ENCODE peak calls at places on chromosomes 4 and X, in nine cellular contexts. G is lung, U is mesenchymal stem cell, P is neural progenitor cell, X is lower lobe of right lung, R is MM.1S, T is colonic mucosa, O is ovary, J is aorta. K is an unnamed sample. For H3K4me1, the result is how much of the 10 kb centered on the place peaks cover.

GRCh38 chr4:22471999-22472434 is 43.8 kb downstream of the ADGRA3 start:
- DNase-seq in G (no peak), U (peak), P (no peak), X (no peak), R (no peak), T (no peak), O (no peak), J (no peak), K (peak)

GRCh38 chrX:150731795-150732194 is 38.6 kb downstream of the MTMR1 start:
- DNase-seq in G (no peak), U (peak), P (no peak), X (no peak), R (no peak), T (no peak), O (no peak), J (no peak), K (peak)

GRCh38 chr4:108036252-108036651 is 46.6 kb downstream of the HADH start:
- DNase-seq in G (no peak), U (no peak), P (no peak), X (no peak), R (peak), T (no peak), O (no peak), J (no peak), K (no peak)

GRCh38 chr4:148776944-148777343 is 334.7 kb upstream of the NR3C2 start:
- DNase-seq in G (no peak), U (no peak), P (no peak), X (no peak), R (no peak), T (no peak), O (no peak), J (no peak), K (no peak)

GRCh38 chr4:181957088-181957487 is 286.1 kb upstream of the TENM3 start:
- DNase-seq in G (no peak), U (peak), P (no peak), X (no peak), R (no peak), T (no peak), O (no peak), J (no peak), K (no peak)

GRCh38 chr4:123616970-123617392 is 220.4 kb downstream of the SPRY1 start:
- DNase-seq in G (peak), U (peak), P (peak), X (peak), R (no peak), T (peak), O (peak), J (no peak), K (no peak)

GRCh38 chrX:368811-369562 is 17.7 kb downstream of the PPP2R3B start:
- DNase-seq in G (no peak), U (peak), P (peak), X (no peak), R (no peak), T (no peak), O (no peak), J (no peak), K (no peak)

GRCh38 chrX:54950730-54951375 is 30.2 kb downstream of the TRO start:
- DNase-seq in G (no peak), U (no peak), P (no peak), X (no peak), R (no peak), T (no peak), O (no peak), J (no peak), K (no peak)

GRCh38 chr4:41719417-41719816 is 29.1 kb downstream of the PHOX2B start:
- DNase-seq in G (no peak), U (peak), P (no peak), X (no peak), R (no peak), T (no peak), O (no peak), J (no peak), K (peak)

GRCh38 chr4:88458091-88458740 is 1.3 kb downstream of the HERC5 start:
- DNase-seq in G (no peak), U (no peak), P (no peak), X (no peak), R (no peak), T (no peak), O (no peak), J (no peak), K (no peak)

GRCh38 chrX:40073439-40074054 is 24.2 kb downstream of the BCOR start:
- DNase-seq in G (no peak), U (no peak), P (no peak), X (no peak), R (no peak), T (no peak), O (no peak), J (peak), K (no peak)

GRCh38 chr4:11698846-11699590 is 270.3 kb upstream of the HS3ST1 start:
- DNase-seq in G (no peak), U (peak), P (no peak), X (no peak), R (no peak), T (no peak), O (no peak), J (no peak), K (peak)

GRCh38 chrX:83339724-83340123 is 168.4 kb upstream of the POU3F4 start:
- DNase-seq in G (no peak), U (no peak), P (no peak), X (no peak), R (no peak), T (no peak), O (no peak), J (no peak), K (no peak)

GRCh38 chr4:184448828-184449227 is 25.5 kb downstream of the IRF2 start:
- DNase-seq in G (peak), U (peak), P (peak), X (peak), R (peak), T (no peak), O (peak), J (no peak), K (no peak)

GRCh38 chr4:149343614-149344013 is 472.0 kb downstream of the IQCM start:
- DNase-seq in G (no peak), U (no peak), P (no peak), X (no peak), R (no peak), T (no peak), O (no peak), J (no peak), K (peak)

GRCh38 chr4:107737470-107737869 is 17.4 kb upstream of the PAPSS1 start:
- DNase-seq in G (no peak), U (no peak), P (no peak), X (no peak), R (no peak), T (no peak), O (no peak), J (no peak), K (no peak)

GRCh38 chr4:150078041-150078995 is at the start of gene DCLK2:
- DNase-seq in G (peak), U (peak), P (peak), X (peak), R (peak), T (peak), O (peak), J (peak), K (no peak)

GRCh38 chr4:132383571-132384199 is 765.4 kb upstream of the PCDH10 start:
- DNase-seq in G (no peak), U (peak), P (no peak), X (no peak), R (no peak), T (no peak), O (no peak), J (no peak), K (peak)
- H3K27ac ChIP-seq in G (no peak), U (no peak), P (no peak), X (no peak), R (no peak), T (no peak), O (no peak), J (no peak), K (no peak)

GRCh38 chrX:30589146-30589888 is 11.8 kb upstream of the TASL start:
- DNase-seq in G (no peak), U (no peak), P (no peak), X (no peak), R (no peak), T (no peak), O (no peak), J (no peak), K (no peak)
- H3K4me1 ChIP-seq in G (under half), U (under half), P (under half), X (under half), R (under half), T (under half), O (under half), J (under half), K (under half)

GRCh38 chr4:6271206-6271605 is 1.6 kb downstream of the WFS1 start:
- DNase-seq in G (no peak), U (no peak), P (no peak), X (no peak), R (no peak), T (no peak), O (no peak), J (no peak), K (no peak)
- H3K27ac ChIP-seq in G (peak), U (peak), P (no peak), X (peak), R (no peak), T (no peak), O (peak), J (peak), K (no peak)

GRCh38 chrX:42943051-42943450 is 165.1 kb upstream of the PPP1R2C start:
- DNase-seq in G (no peak), U (no peak), P (no peak), X (no peak), R (peak), T (no peak), O (no peak), J (no peak), K (no peak)
- H3K4me1 ChIP-seq in G (under half), U (under half), P (under half), X (under half), R (half or more), T (under half), O (under half), J (under half), K (under half)

DNA sequence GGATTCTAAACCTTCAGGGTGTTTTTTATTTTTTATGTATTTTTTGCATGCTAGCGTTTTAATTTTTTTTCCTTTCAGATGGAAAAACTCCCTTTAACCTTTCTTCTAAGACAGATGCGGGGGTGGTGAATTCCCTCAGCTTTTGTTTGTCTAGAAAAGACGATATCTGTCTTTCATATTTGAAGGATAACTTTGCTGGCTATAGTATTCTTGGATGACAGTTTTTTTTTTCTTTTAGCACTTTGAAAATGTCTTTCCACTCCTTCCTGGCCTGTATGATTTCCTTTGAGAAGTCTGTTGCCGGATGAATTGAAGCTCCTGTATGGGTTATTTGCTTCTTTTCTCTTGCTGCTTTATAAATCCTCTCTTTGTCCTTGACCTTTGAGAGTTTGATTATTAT is 26.6 kb downstream of the PSAPL1 start:
- DNase-seq in G (no peak), U (no peak), P (no peak), X (no peak), R (no peak), T (no peak), O (no peak), J (no peak), K (no peak)
- H3K27ac ChIP-seq in G (no peak), U (no peak), P (no peak), X (no peak), R (no peak), T (no peak), O (no peak), J (no peak), K (no peak)